ENCODE peak calls at places on chromosome 19, in five cellular contexts. I is lung, A is WTC11, N is GM10248, O is fibroblast of the aortic adventitia. C is an unnamed sample.

GRCh38 chr19:37128821-37129177 is 43.7 kb downstream of the ZNF585A start:
- DNase-seq in O (no peak), A (no peak), N (no peak), I (no peak), C (no peak)

GRCh38 chr19:35901055-35901644 is 810 bp upstream of the NFKBID start:
- DNase-seq in I (no peak), O (peak), N (no peak), A (no peak), C (peak)

GRCh38 chr19:49335784-49336481 is 727 bp downstream of the CD37 start:
- DNase-seq in A (peak), I (no peak), O (no peak), N (peak), C (no peak)

GRCh38 chr19:19471682-19472081 is 43.7 kb downstream of the TSSK6 start:
- DNase-seq in N (no peak), O (no peak), I (no peak), A (no peak), C (no peak)

GRCh38 chr19:41456342-41456918 is 13.5 kb downstream of the ERICH4 start:
- DNase-seq in N (no peak), I (no peak), O (peak), A (no peak), C (peak)

GRCh38 chr19:4456843-4457653 is 546 bp downstream of the UBXN6 start:
- DNase-seq in A (peak), O (peak), I (no peak), N (peak), C (peak)

GRCh38 chr19:57759096-57759495 is 10.4 kb upstream of the ZNF586 start:
- DNase-seq in A (no peak), O (no peak), N (no peak), I (no peak), C (peak)

GRCh38 chr19:40393894-40394815 is 4.2 kb upstream of the HIPK4 start:
- DNase-seq in I (no peak), N (no peak), A (no peak), O (no peak), C (no peak)

GRCh38 chr19:40599331-40600085 is 1.7 kb upstream of the LTBP4 start:
- DNase-seq in O (no peak), I (no peak), N (no peak), A (no peak), C (no peak)

GRCh38 chr19:46766569-46767317 is 20.5 kb upstream of the STRN4 start:
- DNase-seq in A (peak), O (peak), N (peak), I (no peak), C (peak)

GRCh38 chr19:51784922-51785690 is 9.9 kb upstream of the FPR3 start:
- DNase-seq in A (no peak), O (peak), I (peak), N (peak), C (peak)

GRCh38 chr19:19110410-19111137 is 27.7 kb downstream of the TMEM161A start:
- DNase-seq in O (no peak), I (no peak), A (peak), N (peak), C (peak)

GRCh38 chr19:56637976-56638555 is 4.9 kb upstream of the SMIM17 start:
- DNase-seq in O (peak), A (peak), N (peak), I (peak), C (peak)

GRCh38 chr19:48842744-48843162 is 6.5 kb upstream of the HSD17B14 start:
- DNase-seq in I (peak), O (peak), A (peak), N (peak), C (peak)

GRCh38 chr19:32748497-32748896 is 28.9 kb downstream of the TDRD12 start:
- DNase-seq in I (no peak), A (peak), N (peak), O (no peak), C (no peak)
- TF ChIP-seq CTCF in I (no peak), A (no peak), N (peak), O (no peak), C (no peak)

GRCh38 chr19:6556043-6556449 is 25.2 kb downstream of the TNFSF9 start:
- DNase-seq in O (no peak), A (no peak), I (no peak), N (no peak), C (no peak)

GRCh38 chr19:6556480-6556879 is 25.7 kb downstream of the TNFSF9 start:
- DNase-seq in I (no peak), N (no peak), O (peak), A (no peak), C (peak)

GRCh38 chr19:6551091-6551490 is 20.3 kb downstream of the TNFSF9 start:
- DNase-seq in A (no peak), O (no peak), N (no peak), I (no peak), C (no peak)

DNA sequence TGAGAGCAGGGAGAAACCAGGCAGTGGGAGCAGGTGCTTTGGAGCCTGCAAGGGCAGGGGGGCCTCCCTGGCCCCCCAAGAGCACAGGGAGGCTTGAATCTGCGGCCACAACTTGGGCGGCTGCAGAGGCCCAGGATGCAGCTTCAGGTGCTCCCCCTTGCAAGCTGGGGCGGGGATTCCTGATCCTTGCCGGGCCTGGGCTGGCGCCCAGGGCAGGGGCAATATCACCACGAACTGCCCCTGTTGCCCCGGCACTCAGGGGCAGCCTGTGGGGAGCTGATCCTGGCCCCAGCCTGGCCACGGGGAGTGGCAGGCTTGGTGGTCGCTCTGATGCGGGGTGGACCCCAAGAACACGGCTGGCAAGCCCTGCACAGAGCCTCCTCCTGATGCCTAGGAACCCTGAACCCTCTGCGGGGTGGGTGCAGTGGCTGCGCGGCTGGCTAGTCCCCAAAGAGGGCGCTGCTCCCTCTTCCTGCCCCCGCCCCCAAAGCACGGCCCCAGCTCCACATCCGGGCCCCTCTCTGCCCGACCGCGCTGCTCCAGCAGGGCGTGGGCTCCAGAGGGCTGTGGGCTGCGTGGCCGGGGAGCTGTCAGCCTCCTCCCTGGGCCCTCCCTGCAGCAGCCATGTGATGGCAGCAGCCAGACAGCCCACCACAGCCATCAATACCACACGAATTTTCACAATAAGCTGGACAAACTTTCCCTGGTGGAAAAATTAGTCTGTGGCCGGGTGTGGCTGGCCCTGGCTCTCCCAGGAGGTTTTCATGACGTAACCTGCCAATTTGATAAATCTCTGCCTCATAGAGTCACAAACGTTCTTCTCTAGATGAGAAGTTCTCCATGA is 21.0 kb downstream of the TNFSF9 start:
- DNase-seq in A (peak), N (peak), O (peak), I (no peak), C (no peak)
- TF ChIP-seq CTCF in A (peak), N (peak), O (no peak), I (no peak), C (no peak)

DNA sequence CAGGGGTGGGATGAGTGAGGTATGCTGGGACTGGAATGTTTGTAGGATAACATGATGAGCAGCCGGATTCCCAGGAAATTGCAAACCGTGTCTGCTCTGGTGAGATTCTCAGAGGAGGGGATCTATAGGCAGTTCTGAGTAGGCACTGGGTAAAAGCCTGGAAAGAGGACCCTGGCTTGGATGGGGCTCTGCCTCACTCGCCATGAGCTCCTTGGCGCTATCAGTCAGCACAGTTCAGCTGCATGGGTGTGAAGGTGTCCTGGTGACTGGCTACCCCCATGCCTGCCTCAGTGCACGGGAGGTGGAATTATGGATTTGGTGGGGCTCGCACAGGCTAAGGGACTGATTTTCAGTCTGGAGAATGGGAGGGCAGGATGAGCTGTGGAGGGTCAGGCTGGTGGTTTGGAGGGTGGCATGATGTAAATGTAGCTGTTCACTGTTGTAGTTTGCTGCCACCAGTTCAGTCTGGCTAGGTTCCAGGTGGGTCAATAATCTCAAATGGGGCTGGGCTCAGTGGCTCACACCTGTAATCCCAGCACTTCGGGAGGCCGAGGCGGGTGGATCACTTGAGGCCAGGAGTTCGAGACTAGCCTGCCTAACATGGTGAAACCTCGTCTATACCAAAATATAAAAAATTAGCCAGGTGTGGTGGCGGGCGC is 9.2 kb upstream of the ZNF627 start:
- DNase-seq in N (no peak), A (no peak), I (no peak), O (no peak), C (no peak)
- TF ChIP-seq CTCF in N (no peak), A (no peak), I (no peak), O (no peak), C (no peak)

DNA sequence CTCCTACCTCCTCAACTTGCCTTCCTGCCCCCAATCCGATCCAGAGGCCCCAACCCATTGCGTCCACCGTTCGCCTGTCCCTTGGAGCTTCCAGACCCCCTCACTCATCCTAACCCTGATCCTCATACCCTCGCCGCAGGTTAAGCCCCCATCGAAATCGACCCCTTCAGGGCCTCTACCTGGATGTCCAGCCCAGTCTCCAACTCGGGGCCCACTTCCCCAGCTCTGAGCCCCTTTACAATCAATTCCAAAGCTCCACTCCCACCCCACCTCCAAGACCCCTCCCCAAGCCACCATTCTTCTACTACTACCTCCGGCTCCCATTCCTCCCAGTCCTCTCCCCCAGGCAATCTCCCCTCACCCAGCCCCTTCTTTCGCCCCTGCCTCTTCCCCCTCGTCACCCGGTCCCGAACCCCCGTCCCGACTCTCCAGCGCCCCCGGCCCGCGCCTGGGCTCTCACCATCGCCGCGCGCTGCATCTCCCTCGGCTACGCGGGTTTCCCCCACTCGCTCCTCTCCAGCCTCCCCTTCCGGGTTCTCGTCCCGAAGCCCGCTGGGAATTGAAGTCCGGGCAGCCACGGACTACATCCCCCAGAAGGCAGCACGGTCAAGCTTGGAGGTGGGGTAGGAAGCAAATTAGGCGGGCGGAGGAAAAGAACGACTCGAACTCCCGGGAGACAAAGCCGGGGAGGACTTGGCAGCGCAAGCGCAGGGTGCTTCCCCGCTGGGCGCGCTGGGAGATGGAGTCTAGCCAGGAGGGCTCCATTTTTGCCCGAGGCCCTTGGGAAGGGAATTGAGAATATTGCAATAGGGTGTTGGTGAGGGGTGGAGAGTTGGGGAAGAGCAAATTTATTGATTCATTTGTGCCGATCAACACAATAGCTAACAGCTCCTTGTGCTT is at the start of gene FBXO46:
- DNase-seq in N (peak), A (peak), O (peak), I (peak), C (peak)
- TF ChIP-seq CTCF in N (peak), A (no peak), O (peak), I (no peak), C (peak)

DNA sequence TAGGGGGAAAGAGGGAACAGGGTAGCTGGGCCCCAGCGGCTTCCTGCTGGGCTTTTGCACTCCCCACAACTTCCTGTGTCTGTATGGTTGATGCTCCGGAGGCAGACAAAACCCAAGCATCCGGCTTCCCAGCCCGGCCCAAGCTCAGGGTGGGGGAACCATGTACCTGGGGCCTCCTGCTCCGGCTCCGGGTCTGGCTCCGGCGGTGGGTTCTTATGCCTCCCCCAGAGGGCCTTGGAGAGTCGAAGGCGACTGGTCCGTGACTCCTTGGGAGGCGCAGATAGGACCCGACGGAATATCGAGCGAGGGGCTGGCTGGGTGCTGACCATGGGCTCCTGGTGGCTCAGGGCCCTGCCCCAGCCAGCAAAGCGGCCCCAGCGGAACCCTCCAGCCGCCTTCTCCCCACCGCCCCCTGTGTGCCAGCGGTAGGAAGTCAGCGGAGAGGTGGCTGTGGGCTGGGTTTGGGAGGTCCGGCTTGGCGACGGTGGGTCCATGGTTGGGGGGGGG is 426 bp downstream of the RASAL3 start:
- DNase-seq in I (no peak), A (peak), O (no peak), N (peak), C (no peak)
- TF ChIP-seq CTCF in I (no peak), A (no peak), O (no peak), N (no peak), C (no peak)

C was measured in choroid plexus epithelial cell.